ENCODE peak calls at places on chromosomes 13 and 19, in four cellular contexts. One of them, this sample, is unnamed.

GRCh38 chr19:18468930-18469244 is 31.0 kb upstream of the ISYNA1 start:
- DNase-seq in amniotic stem cell: no peak
- DNase-seq in iris pigment epithelial cell: no peak
- DNase-seq in fibroblast of villous mesenchyme: no peak
- DNase-seq in this sample: no peak

GRCh38 chr19:18792661-18793060 is 1.6 kb upstream of the COMP start:
- DNase-seq in iris pigment epithelial cell: no peak
- DNase-seq in amniotic stem cell: no peak
- DNase-seq in fibroblast of villous mesenchyme: no peak
- DNase-seq in this sample: no peak

GRCh38 chr13:84487681-84488080 is 605.4 kb upstream of the SLITRK1 start:
- DNase-seq in iris pigment epithelial cell: no peak
- DNase-seq in amniotic stem cell: no peak
- DNase-seq in fibroblast of villous mesenchyme: no peak
- DNase-seq in this sample: no peak

GRCh38 chr19:9531933-9532332 is 6.5 kb downstream of the ZNF426 start:
- DNase-seq in iris pigment epithelial cell: peak
- DNase-seq in amniotic stem cell: no peak
- DNase-seq in fibroblast of villous mesenchyme: no peak
- DNase-seq in this sample: no peak

GRCh38 chr19:2150794-2151338 is 500 bp downstream of the AP3D1 start:
- DNase-seq in iris pigment epithelial cell: no peak
- DNase-seq in fibroblast of villous mesenchyme: no peak
- DNase-seq in amniotic stem cell: no peak
- DNase-seq in this sample: no peak

GRCh38 chr13:107205318-107206112 is 637.6 kb upstream of the ARGLU1 start:
- DNase-seq in fibroblast of villous mesenchyme: peak
- DNase-seq in amniotic stem cell: peak
- DNase-seq in iris pigment epithelial cell: peak
- DNase-seq in this sample: peak

GRCh38 chr13:62040078-62040477 is 624.4 kb upstream of the PCDH20 start:
- DNase-seq in amniotic stem cell: no peak
- DNase-seq in iris pigment epithelial cell: no peak
- DNase-seq in fibroblast of villous mesenchyme: no peak
- DNase-seq in this sample: no peak

GRCh38 chr13:59409211-59409610 is 754.5 kb downstream of the DIAPH3 start:
- DNase-seq in iris pigment epithelial cell: peak
- DNase-seq in amniotic stem cell: no peak
- DNase-seq in fibroblast of villous mesenchyme: peak
- DNase-seq in this sample: peak

GRCh38 chr13:95275322-95276118 is 25.7 kb downstream of the ABCC4 start:
- DNase-seq in fibroblast of villous mesenchyme: peak
- DNase-seq in amniotic stem cell: no peak
- DNase-seq in iris pigment epithelial cell: no peak
- DNase-seq in this sample: peak

GRCh38 chr13:38564751-38565150 is 122.1 kb upstream of the FREM2 start:
- DNase-seq in iris pigment epithelial cell: no peak
- DNase-seq in amniotic stem cell: no peak
- DNase-seq in fibroblast of villous mesenchyme: no peak
- DNase-seq in this sample: no peak

GRCh38 chr13:40615619-40616018 is 50.8 kb downstream of the FOXO1 start:
- DNase-seq in fibroblast of villous mesenchyme: peak
- DNase-seq in amniotic stem cell: no peak
- DNase-seq in iris pigment epithelial cell: no peak
- DNase-seq in this sample: no peak

GRCh38 chr13:100300213-100300612 is 211.3 kb downstream of the PCCA start:
- DNase-seq in amniotic stem cell: no peak
- DNase-seq in fibroblast of villous mesenchyme: peak
- DNase-seq in iris pigment epithelial cell: no peak
- DNase-seq in this sample: no peak

GRCh38 chr13:113397606-113398425 is 33.9 kb upstream of the GRTP1 start:
- DNase-seq in amniotic stem cell: no peak
- DNase-seq in fibroblast of villous mesenchyme: no peak
- DNase-seq in iris pigment epithelial cell: no peak
- DNase-seq in this sample: no peak

GRCh38 chr19:2759965-2760364 is 20.1 kb upstream of the SLC39A3 start:
- DNase-seq in iris pigment epithelial cell: no peak
- DNase-seq in amniotic stem cell: no peak
- DNase-seq in fibroblast of villous mesenchyme: no peak
- DNase-seq in this sample: no peak

GRCh38 chr19:9323557-9323918 is 441 bp upstream of the ZNF559 start:
- DNase-seq in amniotic stem cell: no peak
- DNase-seq in fibroblast of villous mesenchyme: peak
- DNase-seq in iris pigment epithelial cell: peak
- DNase-seq in this sample: peak

GRCh38 chr19:49362926-49363264 is 679 bp upstream of the TEAD2 start:
- DNase-seq in fibroblast of villous mesenchyme: peak
- DNase-seq in iris pigment epithelial cell: peak
- DNase-seq in amniotic stem cell: no peak
- DNase-seq in this sample: peak

GRCh38 chr19:17339088-17339741 is 1.9 kb downstream of the GTPBP3 start:
- DNase-seq in fibroblast of villous mesenchyme: no peak
- DNase-seq in amniotic stem cell: no peak
- DNase-seq in iris pigment epithelial cell: no peak
- DNase-seq in this sample: no peak

GRCh38 chr19:32878988-32879387 is 9.4 kb upstream of the SLC7A9 start:
- DNase-seq in amniotic stem cell: no peak
- DNase-seq in iris pigment epithelial cell: no peak
- DNase-seq in fibroblast of villous mesenchyme: no peak
- DNase-seq in this sample: no peak

GRCh38 chr13:27140060-27140459 is 31.6 kb downstream of the USP12 start:
- DNase-seq in iris pigment epithelial cell: no peak
- DNase-seq in amniotic stem cell: no peak
- DNase-seq in fibroblast of villous mesenchyme: no peak
- DNase-seq in this sample: no peak

GRCh38 chr19:6501740-6502648 is at the start of gene TUBB4A:
- DNase-seq in iris pigment epithelial cell: no peak
- DNase-seq in fibroblast of villous mesenchyme: no peak
- DNase-seq in amniotic stem cell: no peak
- DNase-seq in this sample: no peak

GRCh38 chr13:50123862-50124535 is 108.8 kb downstream of the KCNRG start:
- DNase-seq in amniotic stem cell: peak
- DNase-seq in iris pigment epithelial cell: peak
- DNase-seq in fibroblast of villous mesenchyme: peak
- DNase-seq in this sample: peak

GRCh38 chr13:40101708-40102359 is 446.4 kb downstream of the COG6 start:
- DNase-seq in fibroblast of villous mesenchyme: no peak
- DNase-seq in amniotic stem cell: no peak
- DNase-seq in iris pigment epithelial cell: no peak
- DNase-seq in this sample: no peak

GRCh38 chr13:33446821-33447481 is 161.4 kb upstream of the STARD13 start:
- DNase-seq in iris pigment epithelial cell: no peak
- DNase-seq in amniotic stem cell: no peak
- DNase-seq in fibroblast of villous mesenchyme: peak
- DNase-seq in this sample: no peak

GRCh38 chr13:74132768-74133656 is 1.2 kb downstream of the KLF12 start:
- DNase-seq in amniotic stem cell: no peak
- DNase-seq in fibroblast of villous mesenchyme: peak
- DNase-seq in iris pigment epithelial cell: peak
- DNase-seq in this sample: peak

GRCh38 chr19:30240904-30241695 is 131.1 kb upstream of the ZNF536 start:
- DNase-seq in iris pigment epithelial cell: no peak
- DNase-seq in fibroblast of villous mesenchyme: no peak
- DNase-seq in amniotic stem cell: no peak
- DNase-seq in this sample: no peak

GRCh38 chr19:50796128-50796633 is 6.0 kb downstream of the ACP4 start:
- DNase-seq in iris pigment epithelial cell: no peak
- DNase-seq in fibroblast of villous mesenchyme: no peak
- DNase-seq in amniotic stem cell: no peak
- DNase-seq in this sample: no peak

GRCh38 chr19:10195199-10195519 is 406 bp upstream of the DNMT1 start:
- DNase-seq in iris pigment epithelial cell: no peak
- DNase-seq in fibroblast of villous mesenchyme: no peak
- DNase-seq in amniotic stem cell: no peak
- DNase-seq in this sample: no peak

GRCh38 chr13:111857336-111857735 is 209.6 kb upstream of the SOX1 start:
- DNase-seq in amniotic stem cell: no peak
- DNase-seq in iris pigment epithelial cell: no peak
- DNase-seq in fibroblast of villous mesenchyme: no peak
- DNase-seq in this sample: no peak

GRCh38 chr13:93963266-93964131 is 516.0 kb downstream of the DCT start:
- DNase-seq in amniotic stem cell: no peak
- DNase-seq in iris pigment epithelial cell: peak
- DNase-seq in fibroblast of villous mesenchyme: peak
- DNase-seq in this sample: peak

GRCh38 chr19:29385191-29385795 is 140.5 kb upstream of the VSTM2B start:
- DNase-seq in iris pigment epithelial cell: no peak
- DNase-seq in fibroblast of villous mesenchyme: no peak
- DNase-seq in amniotic stem cell: no peak
- DNase-seq in this sample: no peak

GRCh38 chr13:94239135-94239534 is 240.3 kb downstream of the DCT start:
- DNase-seq in iris pigment epithelial cell: peak
- DNase-seq in fibroblast of villous mesenchyme: peak
- DNase-seq in amniotic stem cell: no peak
- DNase-seq in this sample: peak

GRCh38 chr19:51810228-51810627 is 15.3 kb downstream of the FPR3 start:
- DNase-seq in amniotic stem cell: no peak
- DNase-seq in iris pigment epithelial cell: no peak
- DNase-seq in fibroblast of villous mesenchyme: no peak
- DNase-seq in this sample: peak

GRCh38 chr19:35013820-35014754 is 14.0 kb downstream of the GRAMD1A start:
- DNase-seq in amniotic stem cell: no peak
- DNase-seq in fibroblast of villous mesenchyme: no peak
- DNase-seq in iris pigment epithelial cell: no peak
- DNase-seq in this sample: peak

GRCh38 chr19:35468637-35469036 is 20.6 kb downstream of the FFAR2 start:
- DNase-seq in amniotic stem cell: no peak
- DNase-seq in iris pigment epithelial cell: peak
- DNase-seq in fibroblast of villous mesenchyme: peak
- DNase-seq in this sample: peak

This sample was measured in choroid plexus epithelial cell.